ENCODE peak calls at places on chromosomes 2 and 18, in seven cellular contexts. L, U, D, S, V, Q and I are unnamed samples.

GRCh38 chr2:215059724-215060123 is 78.7 kb downstream of the ABCA12 start:
- DNase-seq in L (peak), U (no peak), D (no peak), S (no peak), V (no peak), Q (no peak), I (no peak)

GRCh38 chr18:36693931-36694661 is 134.7 kb downstream of the TPGS2 start:
- DNase-seq in L (no peak), U (no peak), D (no peak), S (peak), V (no peak), Q (no peak), I (no peak)

GRCh38 chr2:161161074-161161577 is 898 bp downstream of the TANK start:
- DNase-seq in L (no peak), U (no peak), D (no peak), S (peak), V (no peak), Q (no peak), I (peak)

GRCh38 chr2:207239754-207240494 is 74.2 kb upstream of the KLF7 start:
- DNase-seq in L (no peak), U (no peak), D (no peak), S (no peak), V (no peak), Q (no peak), I (no peak)

GRCh38 chr2:1446281-1446680 is 33.0 kb downstream of the TPO start:
- DNase-seq in L (no peak), U (no peak), D (no peak), S (no peak), V (no peak), Q (no peak), I (no peak)

GRCh38 chr2:10580170-10580539 is 109.6 kb downstream of the NOL10 start:
- DNase-seq in L (no peak), U (no peak), D (no peak), S (no peak), V (no peak), Q (no peak), I (peak)

GRCh38 chr2:53353372-53354111 is 414.1 kb upstream of the CHAC2 start:
- DNase-seq in L (no peak), U (no peak), D (no peak), S (no peak), V (no peak), Q (peak), I (no peak)

GRCh38 chr2:19686439-19686838 is 215.3 kb downstream of the TTC32 start:
- DNase-seq in L (no peak), U (no peak), D (no peak), S (no peak), V (no peak), Q (no peak), I (no peak)

DNA sequence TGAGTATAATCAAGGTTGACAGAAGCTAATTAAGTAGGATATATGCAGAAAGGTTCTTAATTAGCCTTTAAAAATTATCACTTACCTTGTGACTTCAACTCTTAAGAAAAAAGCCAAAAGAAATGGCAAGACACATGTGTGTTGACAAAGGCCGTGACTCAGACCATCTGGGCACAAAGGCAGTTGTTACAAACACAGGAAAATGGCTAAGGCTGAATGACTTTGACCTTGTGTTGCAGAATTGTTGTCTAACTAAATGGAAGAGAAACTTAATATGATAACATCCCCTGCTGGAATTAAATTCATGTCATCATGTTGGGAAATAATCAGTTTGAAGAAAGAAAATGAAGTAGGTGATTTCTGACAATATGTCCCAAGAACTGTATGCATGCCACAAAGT is 108.5 kb downstream of the ARL6IP6 start:
- DNase-seq in L (no peak), U (no peak), D (no peak), S (no peak), V (no peak), Q (no peak), I (no peak)
- H3K4me3 ChIP-seq in L (no peak), U (no peak), D (no peak), S (no peak), V (no peak), Q (no peak), I (no peak)

GRCh38 chr2:213150315-213150951 is 979 bp downstream of the IKZF2 start:
- DNase-seq in L (no peak), U (no peak), D (no peak), S (no peak), V (peak), Q (no peak), I (peak)
- TF ChIP-seq REST in L (no peak), U (no peak), D (no peak), S (no peak), V (no peak), Q (no peak), I (no peak)

GRCh38 chr18:55893948-55894347 is 306.0 kb upstream of the TCF4 start:
- DNase-seq in L (no peak), U (no peak), D (no peak), S (no peak), V (peak), Q (no peak), I (no peak)
- H3K4me3 ChIP-seq in L (no peak), U (no peak), D (no peak), S (no peak), V (peak), Q (no peak), I (peak)

DNA sequence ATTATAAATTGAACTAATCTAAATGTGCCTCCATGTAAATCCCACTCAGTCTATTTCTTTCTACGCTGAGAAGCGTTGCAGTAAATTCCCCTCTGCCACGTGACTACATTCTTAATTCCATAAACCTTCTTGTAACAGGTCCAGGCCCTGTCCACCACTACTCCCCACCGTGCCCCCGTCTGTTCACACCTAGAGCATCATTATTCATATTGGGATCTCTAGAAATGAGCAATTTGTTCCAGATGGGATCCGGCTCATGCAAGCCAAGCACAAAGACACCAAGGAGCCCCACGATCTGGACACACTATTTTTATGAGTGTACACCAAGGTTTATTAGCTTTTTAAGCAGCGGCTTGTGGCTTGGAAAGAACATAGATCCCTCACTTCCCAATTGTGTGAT is 38.2 kb downstream of the BOLA3 start:
- DNase-seq in L (no peak), U (no peak), D (no peak), S (no peak), V (no peak), Q (no peak), I (no peak)
- TF ChIP-seq REST in L (no peak), U (no peak), D (no peak), S (no peak), V (no peak), Q (no peak), I (no peak)